ENCODE peak calls at places on chromosomes 7 and 10, in seven cellular contexts. Q, R, A, F, K, X and C are unnamed samples.

GRCh38 chr10:7956508-7956907 is 98.0 kb upstream of the GATA3 start:
- DNase-seq in Q (no peak), R (no peak), A (no peak), F (peak; percentile 85), K (no peak), X (no peak), C (no peak)

GRCh38 chr10:59281861-59282260 is 80.5 kb downstream of the FAM13C start:
- DNase-seq in Q (no peak), R (no peak), A (peak; percentile 3), F (no peak), K (no peak), X (no peak), C (no peak)

GRCh38 chr7:135923700-135924261 is 53.4 kb downstream of the MTPN start:
- DNase-seq in Q (no peak), R (no peak), A (no peak), F (peak; percentile 87), K (no peak), X (no peak), C (no peak)

GRCh38 chr10:132945125-132945893 is 2.9 kb upstream of the CFAP46 start:
- DNase-seq in Q (no peak), R (no peak), A (no peak), F (no peak), K (no peak), X (no peak), C (no peak)

GRCh38 chr10:132179551-132180392 is 7.0 kb upstream of the DPYSL4 start:
- DNase-seq in Q (no peak), R (no peak), A (no peak), F (no peak), K (no peak), X (no peak), C (no peak)

GRCh38 chr7:5283421-5284303 is 919 bp downstream of the SLC29A4 start:
- DNase-seq in Q (no peak), R (no peak), A (no peak), F (no peak), K (no peak), X (no peak), C (no peak)

GRCh38 chr7:140209866-140210609 is 33.3 kb upstream of the KDM7A start:
- DNase-seq in Q (no peak), R (peak; percentile 72), A (no peak), F (no peak), K (no peak), X (no peak), C (no peak)

GRCh38 chr7:45180084-45180986 is 22.7 kb downstream of the RAMP3 start:
- DNase-seq in Q (no peak), R (no peak), A (no peak), F (no peak), K (no peak), X (no peak), C (no peak)

GRCh38 chr10:131812736-131813604 is 87.8 kb upstream of the PPP2R2D start:
- DNase-seq in Q (no peak), R (no peak), A (no peak), F (no peak), K (no peak), X (no peak), C (no peak)

GRCh38 chr7:120089968-120090367 is 183.0 kb upstream of the KCND2 start:
- DNase-seq in Q (no peak), R (no peak), A (no peak), F (peak; percentile 66), K (no peak), X (no peak), C (no peak)

GRCh38 chr10:77180794-77181193 is 456.8 kb downstream of the KCNMA1 start:
- DNase-seq in Q (no peak), R (no peak), A (no peak), F (no peak), K (no peak), X (no peak), C (no peak)

GRCh38 chr10:839550-840205 is 91.8 kb downstream of the LARP4B start:
- DNase-seq in Q (no peak), R (no peak), A (no peak), F (no peak), K (no peak), X (no peak), C (no peak)

GRCh38 chr7:44700322-44700721 is 48.3 kb upstream of the ZMIZ2 start:
- DNase-seq in Q (no peak), R (no peak), A (no peak), F (no peak), K (no peak), X (no peak), C (no peak)

GRCh38 chr7:102045681-102046372 is 228.4 kb downstream of the CUX1 start:
- DNase-seq in Q (no peak), R (no peak), A (no peak), F (no peak), K (no peak), X (no peak), C (no peak)

GRCh38 chr10:86258488-86258887 is 108.1 kb downstream of the GRID1 start:
- DNase-seq in Q (no peak), R (no peak), A (no peak), F (no peak), K (peak; percentile 50), X (no peak), C (no peak)

GRCh38 chr10:115727114-115727513 is 545.9 kb downstream of the GFRA1 start:
- DNase-seq in Q (no peak), R (no peak), A (no peak), F (no peak), K (no peak), X (no peak), C (no peak)

GRCh38 chr7:124840435-124840834 is 74.8 kb upstream of the GPR37 start:
- DNase-seq in Q (no peak), R (no peak), A (no peak), F (no peak), K (no peak), X (no peak), C (no peak)

GRCh38 chr7:73442903-73443542 is 9.4 kb downstream of the FZD9 start:
- DNase-seq in Q (no peak), R (no peak), A (no peak), F (no peak), K (no peak), X (no peak), C (no peak)